ENCODE peak calls at places on chromosomes 2 and 18, in nine cellular contexts. L is DND-41; M is neural crest cell; N is fibroblast of lung; K is AG04450; O is suprapubic skin; C is prostate gland; S is brain microvascular endothelial cell; W is CD8-positive, alpha-beta T cell. G is an unnamed sample.

GRCh38 chr2:75870133-75870532 is 159.4 kb upstream of the GCFC2 start:
- DNase-seq in O (no peak), L (no peak), K (no peak), M (no peak), N (no peak), S (no peak), W (no peak), C (no peak), G (no peak)

GRCh38 chr2:144671695-144672094 is 151.8 kb upstream of the ZEB2 start:
- DNase-seq in M (no peak), K (no peak), W (no peak), O (no peak), N (peak; percentile 47), S (peak; percentile 51), C (no peak), L (no peak), G (no peak)

GRCh38 chr18:23943104-23943503 is 71.5 kb upstream of the TTC39C start:
- DNase-seq in C (no peak), W (no peak), K (no peak), M (no peak), S (no peak), L (no peak), O (no peak), N (no peak), G (no peak)

GRCh38 chr2:116718451-116718850 is 1096.0 kb upstream of the DDX18 start:
- DNase-seq in O (no peak), S (no peak), L (no peak), W (no peak), M (no peak), K (no peak), C (no peak), N (no peak), G (no peak)

GRCh38 chr2:98253461-98254073 is 92.7 kb upstream of the CNGA3 start:
- DNase-seq in O (no peak), L (no peak), C (no peak), M (no peak), W (no peak), S (no peak), N (peak; percentile 75), K (no peak), G (no peak)

GRCh38 chr2:240400319-240401161 is 34.9 kb upstream of the GPC1 start:
- DNase-seq in S (no peak), L (no peak), C (no peak), K (no peak), M (no peak), W (no peak), O (peak; percentile 58), N (no peak), G (no peak)

GRCh38 chr2:68469935-68470334 is 2.5 kb downstream of the APLF start:
- DNase-seq in W (no peak), L (no peak), N (no peak), M (no peak), S (no peak), K (no peak), O (no peak), C (no peak), G (no peak)

GRCh38 chr2:144374163-144374661 is 145.7 kb downstream of the ZEB2 start:
- DNase-seq in S (no peak), L (no peak), M (no peak), O (no peak), N (peak; percentile 82), C (no peak), K (no peak), W (no peak), G (no peak)

GRCh38 chr2:105798595-105798994 is 53.9 kb downstream of the NCK2 start:
- DNase-seq in L (peak; percentile 56), N (no peak), O (no peak), C (no peak), S (no peak), M (no peak), W (no peak), K (no peak), G (no peak)

GRCh38 chr2:61109291-61109690 is 43.6 kb downstream of the SANBR start:
- DNase-seq in L (no peak), N (no peak), C (no peak), M (no peak), O (no peak), S (no peak), W (no peak), K (no peak), G (no peak)

DNA sequence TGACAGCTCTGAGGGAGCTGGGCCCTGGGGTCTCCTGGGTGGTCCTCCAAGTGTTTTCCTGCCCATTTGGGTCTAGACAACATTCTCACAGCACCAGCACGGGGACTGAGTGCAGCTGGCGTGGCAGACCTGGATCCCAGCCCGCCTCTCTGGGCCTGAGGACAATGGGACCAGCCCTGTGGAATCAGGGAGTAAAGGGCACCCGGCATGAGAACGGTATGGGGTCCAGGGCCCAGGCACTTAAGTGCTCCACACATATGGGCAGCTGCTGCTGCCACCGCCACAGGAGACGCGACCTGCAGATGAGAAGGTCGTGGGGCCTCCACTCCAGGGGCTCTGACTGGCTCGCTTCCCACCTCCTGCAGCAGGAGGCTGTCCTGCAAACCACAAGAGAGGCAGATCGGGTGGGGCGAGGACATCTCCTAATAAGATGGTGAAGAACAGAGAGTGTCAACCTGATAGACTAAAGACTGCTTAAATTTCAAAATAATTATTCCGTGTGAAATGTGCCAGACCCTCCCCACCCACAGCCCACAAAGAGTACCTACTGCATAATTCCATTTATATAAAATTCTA is 46.3 kb downstream of the FAM178B start:
- DNase-seq in O (no peak), M (no peak), C (no peak), S (no peak), N (no peak), K (no peak), L (no peak), W (no peak), G (no peak)
- TF ChIP-seq CTCF in O (no peak), M (no peak), C (no peak), S (no peak), N (no peak), K (no peak), L (no peak), W (no peak), G (no peak)

DNA sequence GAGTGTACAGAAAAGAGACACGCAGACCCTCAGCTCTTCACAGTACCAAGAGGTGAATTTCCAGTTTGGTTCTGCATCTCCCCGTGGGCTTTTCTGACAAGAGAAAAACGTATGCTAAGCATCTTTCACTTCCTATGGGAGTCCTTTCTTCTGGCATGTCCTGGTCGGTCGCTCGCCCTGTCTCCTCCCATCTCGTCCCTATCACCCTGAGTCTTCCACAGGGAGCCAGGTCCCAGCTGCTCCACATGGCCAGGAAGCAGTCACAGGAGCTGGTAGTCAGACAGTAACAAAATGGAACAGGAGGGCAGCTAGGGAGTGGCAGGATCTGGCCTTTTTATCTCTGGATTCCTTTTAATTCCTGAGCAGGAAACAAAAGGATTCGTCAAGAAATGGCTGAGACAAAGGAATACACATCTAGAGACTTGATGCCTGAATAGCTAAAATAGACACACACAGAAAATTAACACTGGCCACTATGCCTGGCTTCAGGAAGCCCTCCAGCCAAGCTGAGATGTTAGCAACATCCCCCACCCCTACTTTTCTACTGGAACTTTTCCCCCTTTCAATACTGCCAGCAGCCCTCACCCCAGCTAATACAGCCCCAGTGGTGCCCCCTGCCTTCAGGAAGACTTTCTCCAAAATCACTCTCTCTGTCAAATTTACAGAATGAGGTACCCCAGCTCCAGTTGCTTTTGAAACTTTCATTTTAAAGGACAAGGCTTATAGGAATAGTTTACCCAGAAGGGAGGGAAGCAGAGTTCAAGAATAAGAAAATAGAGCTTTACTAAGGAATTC is 136.1 kb downstream of the DNER start:
- DNase-seq in M (no peak), O (no peak), S (no peak), N (no peak), C (no peak), K (no peak), L (no peak), W (no peak), G (no peak)
- TF ChIP-seq CTCF in M (no peak), O (no peak), S (no peak), N (no peak), C (no peak), K (no peak), L (no peak), W (no peak), G (no peak)

GRCh38 chr2:204447722-204448121 is 97.6 kb upstream of the PARD3B start:
- DNase-seq in L (no peak), O (no peak), S (no peak), K (no peak), N (no peak), C (no peak), W (no peak), M (no peak), G (no peak)

GRCh38 chr2:204453730-204454167 is 91.5 kb upstream of the PARD3B start:
- DNase-seq in C (no peak), M (peak; percentile 23), N (peak; percentile 7), W (no peak), S (peak; percentile 32), K (no peak), L (no peak), O (peak; percentile 64), G (no peak)

GRCh38 chr2:204451766-204452165 is 93.5 kb upstream of the PARD3B start:
- DNase-seq in S (no peak), K (no peak), M (no peak), L (no peak), N (no peak), C (no peak), O (no peak), W (no peak), G (no peak)

GRCh38 chr2:204454672-204455380 is 90.4 kb upstream of the PARD3B start:
- DNase-seq in M (no peak), N (no peak), K (no peak), L (no peak), O (no peak), S (no peak), C (no peak), W (no peak), G (no peak)

DNA sequence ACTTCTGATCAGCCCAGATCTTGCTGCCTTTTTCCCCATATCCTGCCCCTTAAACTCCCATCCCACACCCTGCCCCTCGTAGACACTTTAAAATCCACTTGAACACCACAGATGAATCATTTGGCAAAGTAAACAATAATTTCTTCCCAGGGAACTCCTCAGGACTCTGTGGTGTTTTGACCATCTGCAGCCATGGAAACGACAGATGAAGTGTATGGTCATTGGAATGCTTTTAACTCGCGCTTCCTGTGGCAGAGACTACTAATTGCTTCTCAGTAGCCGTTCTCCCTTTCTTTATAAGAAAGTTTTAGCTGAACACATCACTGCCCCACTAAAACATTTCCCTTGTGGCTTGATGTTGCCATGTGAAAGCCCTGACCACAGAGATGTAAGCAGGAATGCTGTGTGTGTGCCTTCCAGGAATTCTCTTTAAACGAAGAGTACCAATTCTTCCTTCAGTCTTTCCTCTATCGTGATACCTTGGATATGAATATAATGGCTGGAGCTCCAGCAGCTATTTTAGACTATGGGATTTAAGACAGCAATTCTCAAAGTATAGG is 92.7 kb upstream of the PARD3B start:
- DNase-seq in S (peak; percentile 99), K (peak; percentile 87), W (no peak), L (no peak), O (no peak), M (peak; percentile 29), N (peak; percentile 99), C (no peak), G (peak; percentile 89)
- TF ChIP-seq CTCF in S (no peak), K (peak; percentile 5), W (no peak), L (no peak), O (no peak), M (no peak), N (no peak), C (no peak), G (no peak)

DNA sequence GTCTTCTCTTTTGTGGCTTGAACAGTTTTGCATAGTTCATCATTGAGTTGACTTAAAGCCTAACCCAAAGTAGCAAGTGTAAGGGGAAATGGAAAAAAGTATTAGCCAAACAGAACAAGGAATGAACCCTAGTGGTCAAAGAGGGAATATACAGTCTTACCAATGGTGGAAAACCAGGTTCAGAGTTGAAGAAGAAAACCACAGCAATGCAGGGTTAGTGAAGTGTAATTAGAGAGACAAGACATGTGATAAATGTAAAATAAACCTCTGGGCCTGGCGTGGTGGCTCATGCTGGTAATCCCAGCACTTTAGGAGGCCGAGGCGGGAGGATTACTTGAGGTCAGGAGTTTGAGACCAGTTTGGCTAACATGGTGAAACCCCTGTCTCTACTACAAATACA is 2.4 kb downstream of the TTN start:
- DNase-seq in C (no peak), W (no peak), L (no peak), N (peak; percentile 12), S (peak; percentile 5), O (no peak), M (no peak), K (no peak), G (no peak)
- TF ChIP-seq CTCF in C (no peak), W (peak; percentile 48), L (peak; percentile 70), N (peak; percentile 18), S (peak; percentile 47), O (peak; percentile 47), M (peak; percentile 62), K (peak; percentile 59), G (peak; percentile 25)

G was measured in AG09319.